ENCODE peak calls at places on chromosomes 11 and 22, in six cellular contexts. One of them, this sample, is unnamed.

GRCh38 chr22:37328017-37328416 is 45.7 kb downstream of the CYTH4 start:
- DNase-seq in fibroblast of the aortic adventitia: peak
- DNase-seq in lung: no peak
- DNase-seq in amniotic stem cell: no peak
- DNase-seq in retina: no peak
- DNase-seq in central memory CD4-positive, alpha-beta T cell: no peak
- DNase-seq in this sample: no peak

GRCh38 chr11:114738954-114739353 is 60.6 kb downstream of the NXPE2 start:
- DNase-seq in amniotic stem cell: no peak
- DNase-seq in fibroblast of the aortic adventitia: peak
- DNase-seq in central memory CD4-positive, alpha-beta T cell: no peak
- DNase-seq in lung: no peak
- DNase-seq in retina: peak
- DNase-seq in this sample: peak

GRCh38 chr11:12174145-12175143 is 64.1 kb downstream of the MICAL2 start:
- DNase-seq in amniotic stem cell: peak
- DNase-seq in central memory CD4-positive, alpha-beta T cell: no peak
- DNase-seq in retina: no peak
- DNase-seq in lung: no peak
- DNase-seq in fibroblast of the aortic adventitia: peak
- DNase-seq in this sample: no peak

GRCh38 chr11:110432713-110433392 is 3.1 kb downstream of the FDX1 start:
- DNase-seq in fibroblast of the aortic adventitia: peak
- DNase-seq in retina: no peak
- DNase-seq in central memory CD4-positive, alpha-beta T cell: no peak
- DNase-seq in lung: no peak
- DNase-seq in amniotic stem cell: no peak
- DNase-seq in this sample: no peak

GRCh38 chr11:27217948-27218410 is 145.0 kb downstream of the CCDC34 start:
- DNase-seq in fibroblast of the aortic adventitia: peak
- DNase-seq in lung: no peak
- DNase-seq in retina: peak
- DNase-seq in amniotic stem cell: no peak
- DNase-seq in central memory CD4-positive, alpha-beta T cell: no peak
- DNase-seq in this sample: peak

GRCh38 chr11:9796854-9797253 is 133.0 kb downstream of the SWAP70 start:
- DNase-seq in lung: no peak
- DNase-seq in amniotic stem cell: no peak
- DNase-seq in central memory CD4-positive, alpha-beta T cell: no peak
- DNase-seq in retina: no peak
- DNase-seq in fibroblast of the aortic adventitia: peak
- DNase-seq in this sample: no peak

GRCh38 chr22:20866716-20867115 is 7.9 kb downstream of the SNAP29 start:
- DNase-seq in retina: peak
- DNase-seq in amniotic stem cell: no peak
- DNase-seq in central memory CD4-positive, alpha-beta T cell: no peak
- DNase-seq in fibroblast of the aortic adventitia: no peak
- DNase-seq in lung: no peak
- DNase-seq in this sample: no peak

GRCh38 chr11:111539426-111540113 is 950 bp upstream of the LAYN start:
- DNase-seq in lung: no peak
- DNase-seq in fibroblast of the aortic adventitia: no peak
- DNase-seq in central memory CD4-positive, alpha-beta T cell: no peak
- DNase-seq in amniotic stem cell: no peak
- DNase-seq in retina: peak
- DNase-seq in this sample: no peak

GRCh38 chr11:16741473-16741872 is 3.0 kb downstream of the C11orf58 start:
- DNase-seq in lung: no peak
- DNase-seq in amniotic stem cell: no peak
- DNase-seq in central memory CD4-positive, alpha-beta T cell: no peak
- DNase-seq in fibroblast of the aortic adventitia: no peak
- DNase-seq in retina: no peak
- DNase-seq in this sample: no peak

GRCh38 chr22:36419177-36419911 is 31.6 kb upstream of the MYH9 start:
- DNase-seq in fibroblast of the aortic adventitia: peak
- DNase-seq in central memory CD4-positive, alpha-beta T cell: no peak
- DNase-seq in lung: peak
- DNase-seq in amniotic stem cell: no peak
- DNase-seq in retina: peak
- DNase-seq in this sample: no peak

GRCh38 chr11:18791175-18792065 is at the start of gene PTPN5:
- DNase-seq in central memory CD4-positive, alpha-beta T cell: no peak
- DNase-seq in lung: no peak
- DNase-seq in retina: peak
- DNase-seq in amniotic stem cell: no peak
- DNase-seq in fibroblast of the aortic adventitia: no peak
- DNase-seq in this sample: peak

GRCh38 chr22:43127166-43127908 is 15.9 kb downstream of the MCAT start:
- DNase-seq in amniotic stem cell: no peak
- DNase-seq in lung: no peak
- DNase-seq in retina: no peak
- DNase-seq in central memory CD4-positive, alpha-beta T cell: no peak
- DNase-seq in fibroblast of the aortic adventitia: no peak
- DNase-seq in this sample: no peak

GRCh38 chr11:8095356-8095755 is 14.3 kb downstream of the TUB start:
- DNase-seq in amniotic stem cell: no peak
- DNase-seq in fibroblast of the aortic adventitia: no peak
- DNase-seq in central memory CD4-positive, alpha-beta T cell: no peak
- DNase-seq in lung: no peak
- DNase-seq in retina: no peak
- DNase-seq in this sample: no peak

GRCh38 chr11:121892863-121893262 is 223.2 kb downstream of the BLID start:
- DNase-seq in fibroblast of the aortic adventitia: peak
- DNase-seq in amniotic stem cell: no peak
- DNase-seq in central memory CD4-positive, alpha-beta T cell: no peak
- DNase-seq in lung: no peak
- DNase-seq in retina: no peak
- DNase-seq in this sample: no peak

GRCh38 chr11:35615911-35616900 is 2.1 kb upstream of the FJX1 start:
- DNase-seq in amniotic stem cell: peak
- DNase-seq in retina: peak
- DNase-seq in fibroblast of the aortic adventitia: peak
- DNase-seq in lung: no peak
- DNase-seq in central memory CD4-positive, alpha-beta T cell: peak
- DNase-seq in this sample: peak

GRCh38 chr11:108536783-108537182 is 38.6 kb upstream of the POGLUT3 start:
- DNase-seq in fibroblast of the aortic adventitia: no peak
- DNase-seq in amniotic stem cell: no peak
- DNase-seq in lung: no peak
- DNase-seq in retina: no peak
- DNase-seq in central memory CD4-positive, alpha-beta T cell: no peak
- DNase-seq in this sample: no peak

GRCh38 chr22:22720724-22721261 is 76.4 kb downstream of the GGTLC2 start:
- DNase-seq in amniotic stem cell: no peak
- DNase-seq in lung: no peak
- DNase-seq in central memory CD4-positive, alpha-beta T cell: no peak
- DNase-seq in fibroblast of the aortic adventitia: peak
- DNase-seq in retina: no peak
- DNase-seq in this sample: no peak

GRCh38 chr11:8766043-8766992 is 83.7 kb downstream of the RPL27A start:
- DNase-seq in fibroblast of the aortic adventitia: no peak
- DNase-seq in amniotic stem cell: no peak
- DNase-seq in central memory CD4-positive, alpha-beta T cell: no peak
- DNase-seq in lung: no peak
- DNase-seq in retina: peak
- DNase-seq in this sample: no peak

GRCh38 chr11:17267576-17267975 is 9.0 kb upstream of the NUCB2 start:
- DNase-seq in lung: no peak
- DNase-seq in central memory CD4-positive, alpha-beta T cell: no peak
- DNase-seq in amniotic stem cell: peak
- DNase-seq in retina: no peak
- DNase-seq in fibroblast of the aortic adventitia: no peak
- DNase-seq in this sample: no peak

GRCh38 chr22:36411589-36412258 is 24.0 kb upstream of the MYH9 start:
- DNase-seq in fibroblast of the aortic adventitia: no peak
- DNase-seq in lung: no peak
- DNase-seq in retina: no peak
- DNase-seq in central memory CD4-positive, alpha-beta T cell: peak
- DNase-seq in amniotic stem cell: no peak
- DNase-seq in this sample: no peak

GRCh38 chr11:23976369-23976768 is 520.5 kb upstream of the LUZP2 start:
- DNase-seq in amniotic stem cell: no peak
- DNase-seq in fibroblast of the aortic adventitia: peak
- DNase-seq in lung: no peak
- DNase-seq in retina: no peak
- DNase-seq in central memory CD4-positive, alpha-beta T cell: no peak
- DNase-seq in this sample: no peak

GRCh38 chr11:9568854-9569587 is 4.4 kb upstream of the WEE1 start:
- DNase-seq in retina: peak
- DNase-seq in central memory CD4-positive, alpha-beta T cell: peak
- DNase-seq in lung: peak
- DNase-seq in fibroblast of the aortic adventitia: peak
- DNase-seq in amniotic stem cell: peak
- DNase-seq in this sample: no peak

GRCh38 chr22:27698830-27699229 is 102.7 kb downstream of the MN1 start:
- DNase-seq in amniotic stem cell: no peak
- DNase-seq in lung: no peak
- DNase-seq in central memory CD4-positive, alpha-beta T cell: no peak
- DNase-seq in fibroblast of the aortic adventitia: no peak
- DNase-seq in retina: no peak
- DNase-seq in this sample: no peak

GRCh38 chr11:33690290-33691050 is 10.2 kb downstream of the C11orf91 start:
- DNase-seq in central memory CD4-positive, alpha-beta T cell: no peak
- DNase-seq in fibroblast of the aortic adventitia: peak
- DNase-seq in amniotic stem cell: peak
- DNase-seq in lung: no peak
- DNase-seq in retina: no peak
- DNase-seq in this sample: no peak

GRCh38 chr11:6611092-6612007 is 666 bp downstream of the TAF10 start:
- DNase-seq in retina: peak
- DNase-seq in lung: peak
- DNase-seq in amniotic stem cell: no peak
- DNase-seq in central memory CD4-positive, alpha-beta T cell: no peak
- DNase-seq in fibroblast of the aortic adventitia: peak
- DNase-seq in this sample: no peak

GRCh38 chr11:73372371-73372993 is 3.7 kb upstream of the RELT start:
- DNase-seq in amniotic stem cell: peak
- DNase-seq in fibroblast of the aortic adventitia: no peak
- DNase-seq in retina: no peak
- DNase-seq in lung: no peak
- DNase-seq in central memory CD4-positive, alpha-beta T cell: no peak
- DNase-seq in this sample: no peak

GRCh38 chr11:72864692-72865655 is 50.8 kb downstream of the ATG16L2 start:
- DNase-seq in fibroblast of the aortic adventitia: peak
- DNase-seq in central memory CD4-positive, alpha-beta T cell: no peak
- DNase-seq in retina: no peak
- DNase-seq in amniotic stem cell: no peak
- DNase-seq in lung: no peak
- DNase-seq in this sample: no peak

GRCh38 chr22:45207981-45208664 is 32.6 kb downstream of the KIAA0930 start:
- DNase-seq in central memory CD4-positive, alpha-beta T cell: no peak
- DNase-seq in fibroblast of the aortic adventitia: peak
- DNase-seq in amniotic stem cell: no peak
- DNase-seq in lung: no peak
- DNase-seq in retina: no peak
- DNase-seq in this sample: no peak

GRCh38 chr22:19818264-19819208 is 36.1 kb downstream of the GNB1L start:
- DNase-seq in lung: no peak
- DNase-seq in amniotic stem cell: no peak
- DNase-seq in fibroblast of the aortic adventitia: no peak
- DNase-seq in central memory CD4-positive, alpha-beta T cell: no peak
- DNase-seq in retina: peak
- DNase-seq in this sample: no peak

GRCh38 chr11:128474036-128474874 is 113.1 kb downstream of the ETS1 start:
- DNase-seq in lung: no peak
- DNase-seq in central memory CD4-positive, alpha-beta T cell: no peak
- DNase-seq in retina: no peak
- DNase-seq in fibroblast of the aortic adventitia: no peak
- DNase-seq in amniotic stem cell: no peak
- DNase-seq in this sample: no peak

This sample was measured in caudate nucleus.